ENCODE peak calls at places on chromosomes 11 and 22, in eight cellular contexts. M is transverse colon, Q is HepG2, H is K562, V is H1, T is stomach, X is SK-N-SH, B is ovary. J is an unnamed sample. For H3K36me3, the result is how much of the 10 kb centered on the place peaks cover.

GRCh38 chr22:35092146-35092805 is 26.3 kb downstream of the ISX start:
- DNase-seq in T (no peak), B (no peak), Q (no peak), V (no peak), H (no peak), M (no peak), X (no peak), J (peak)

GRCh38 chr22:38694049-38694448 is 6.7 kb downstream of the JOSD1 start:
- DNase-seq in M (peak), B (no peak), T (no peak), V (no peak), X (no peak), H (peak), Q (peak), J (no peak)

GRCh38 chr11:69419662-69420061 is 61.8 kb upstream of the LINC01488 start:
- DNase-seq in X (no peak), M (no peak), H (no peak), B (no peak), Q (no peak), T (no peak), V (no peak), J (peak)

GRCh38 chr11:62201376-62201775 is 7.1 kb upstream of the SCGB2A1 start:
- DNase-seq in B (no peak), X (no peak), H (no peak), V (no peak), M (no peak), Q (no peak), T (no peak), J (no peak)

GRCh38 chr22:24466831-24467249 is 28.3 kb upstream of the UPB1 start:
- DNase-seq in V (no peak), Q (no peak), H (peak), X (no peak), B (peak), M (no peak), T (no peak), J (no peak)

GRCh38 chr11:73047773-73048371 is 94.2 kb downstream of the FCHSD2 start:
- DNase-seq in B (no peak), V (no peak), H (no peak), X (no peak), T (no peak), Q (no peak), M (no peak), J (no peak)

GRCh38 chr11:63212742-63213141 is 30.7 kb downstream of the SLC22A25 start:
- DNase-seq in V (no peak), B (no peak), T (no peak), X (peak), M (no peak), H (peak), Q (peak), J (no peak)

GRCh38 chr11:95089620-95090542 is at the start of gene ENDOD1:
- DNase-seq in Q (peak), X (peak), B (peak), V (peak), H (peak), T (peak), M (peak), J (peak)

GRCh38 chr11:111960916-111961315 is 23.8 kb downstream of the DIXDC1 start:
- DNase-seq in T (peak), X (no peak), V (no peak), B (no peak), M (peak), H (no peak), Q (no peak), J (no peak)

GRCh38 chr22:40641269-40641668 is 4.8 kb upstream of the MRTFA start:
- DNase-seq in B (no peak), T (no peak), Q (no peak), V (no peak), M (no peak), X (no peak), H (peak), J (peak)

GRCh38 chr11:123822591-123822990 is 16.4 kb upstream of the OR6M1 start:
- DNase-seq in Q (no peak), V (no peak), M (no peak), T (no peak), H (no peak), X (no peak), B (no peak), J (no peak)

GRCh38 chr11:95443386-95443785 is 212.4 kb upstream of the SESN3 start:
- DNase-seq in Q (peak), T (no peak), H (peak), X (no peak), B (no peak), M (no peak), V (no peak), J (no peak)

GRCh38 chr11:67583319-67584204 is at the start of gene GSTP1:
- DNase-seq in H (peak), B (peak), M (peak), Q (no peak), T (peak), X (peak), V (peak), J (peak)

GRCh38 chr11:3021125-3021524 is 29.0 kb upstream of the NAP1L4 start:
- DNase-seq in Q (peak), V (no peak), X (peak), T (peak), B (no peak), M (peak), H (peak), J (no peak)

GRCh38 chr11:123413636-123414035 is 16.4 kb upstream of the GRAMD1B start:
- DNase-seq in X (no peak), B (peak), M (no peak), Q (peak), V (no peak), H (no peak), T (no peak), J (no peak)

GRCh38 chr11:120057595-120058581 is 80.0 kb downstream of the TRIM29 start:
- DNase-seq in X (no peak), V (peak), M (peak), B (no peak), T (no peak), H (no peak), Q (peak), J (no peak)

GRCh38 chr11:94793002-94793401 is 24.8 kb downstream of the AMOTL1 start:
- DNase-seq in X (no peak), H (no peak), V (no peak), Q (no peak), B (no peak), M (no peak), T (no peak), J (no peak)

GRCh38 chr11:16184588-16184987 is 171.8 kb downstream of the SOX6 start:
- DNase-seq in B (no peak), V (no peak), M (peak), H (peak), Q (peak), T (no peak), X (no peak), J (no peak)

GRCh38 chr11:126608626-126609010 is 253.1 kb downstream of the ST3GAL4 start:
- DNase-seq in H (no peak), X (no peak), B (no peak), V (no peak), M (no peak), Q (no peak), T (no peak), J (no peak)

GRCh38 chr11:70627219-70627618 is 228.9 kb downstream of the CTTN start:
- DNase-seq in M (peak), B (no peak), X (no peak), H (no peak), T (no peak), V (no peak), Q (peak), J (no peak)

GRCh38 chr22:41177040-41177625 is 28.0 kb upstream of the L3MBTL2 start:
- DNase-seq in H (no peak), Q (no peak), B (no peak), T (no peak), M (no peak), X (no peak), V (no peak), J (no peak)

GRCh38 chr11:82680252-82680651 is 53.4 kb downstream of the FAM181B start:
- DNase-seq in T (no peak), X (no peak), M (peak), B (no peak), Q (no peak), V (no peak), H (no peak), J (no peak)

GRCh38 chr22:39299829-39300178 is 19.6 kb downstream of the RPL3 start:
- DNase-seq in B (no peak), V (no peak), H (no peak), X (no peak), M (peak), Q (no peak), T (no peak), J (no peak)

GRCh38 chr11:1952806-1953482 is 5.8 kb downstream of the MRPL23 start:
- DNase-seq in M (no peak), Q (no peak), V (no peak), X (no peak), T (no peak), B (no peak), H (no peak), J (peak)

GRCh38 chr22:30562391-30562790 is 12.1 kb downstream of the GAL3ST1 start:
- DNase-seq in M (no peak), B (no peak), T (no peak), H (no peak), Q (no peak), V (no peak), X (no peak), J (no peak)

GRCh38 chr22:18114976-18115652 is 4.5 kb downstream of the TUBA8 start:
- DNase-seq in V (no peak), M (no peak), Q (no peak), T (no peak), B (no peak), H (no peak), X (no peak), J (no peak)

GRCh38 chr22:34812631-34813030 is 253.3 kb upstream of the ISX start:
- DNase-seq in X (no peak), B (no peak), H (no peak), V (no peak), T (no peak), M (no peak), Q (no peak), J (no peak)

GRCh38 chr22:40813912-40814315 is 5.2 kb downstream of the SLC25A17 start:
- DNase-seq in M (no peak), X (no peak), H (peak), Q (no peak), V (no peak), T (no peak), B (no peak), J (no peak)

DNA sequence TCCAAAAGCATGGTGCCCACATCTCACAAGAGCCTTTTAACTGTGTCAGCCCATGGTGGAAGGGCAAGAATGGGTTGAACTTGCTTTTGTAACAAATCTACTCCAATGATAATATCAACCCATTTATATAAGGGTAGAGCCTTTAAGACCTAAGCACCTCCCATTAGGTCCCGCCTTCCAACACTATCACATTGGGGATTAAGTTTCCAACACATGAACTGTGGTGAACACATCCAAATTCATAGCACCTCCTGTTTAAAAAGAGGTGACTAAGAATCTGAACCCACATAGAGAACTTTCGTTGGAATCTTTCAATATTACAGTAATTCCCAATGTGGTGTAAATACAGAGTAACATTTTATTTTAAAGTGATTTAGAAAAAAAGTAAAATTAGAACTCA is 9.2 kb upstream of the CNTF start:
- DNase-seq in M (no peak), B (no peak), Q (no peak), H (no peak), T (no peak), V (no peak), X (no peak), J (no peak)
- H3K36me3 ChIP-seq in M (under half), B (under half), Q (under half), H (half or more), T (half or more), V (half or more), X (half or more), J (under half)

GRCh38 chr11:45659031-45659817 is 6.2 kb downstream of the CHST1 start:
- DNase-seq in M (no peak), B (no peak), T (no peak), Q (no peak), H (no peak), X (no peak), V (no peak), J (peak)
- H3K27ac ChIP-seq in M (peak), B (peak), T (peak), Q (no peak), H (no peak), X (peak), V (no peak), J (no peak)

GRCh38 chr11:131888230-131888826 is 517.9 kb downstream of the NTM start:
- DNase-seq in X (no peak), T (no peak), H (no peak), Q (no peak), B (no peak), V (no peak), M (no peak), J (no peak)
- TF ChIP-seq EP300 in X (no peak), T (no peak), H (no peak), Q (no peak), B (no peak), V (no peak), M (no peak), J (no peak)

GRCh38 chr22:46340676-46341075 is 5.2 kb downstream of the TRMU start:
- DNase-seq in B (no peak), H (no peak), X (no peak), Q (no peak), M (no peak), V (no peak), T (no peak), J (no peak)
- H3K36me3 ChIP-seq in B (under half), H (half or more), X (half or more), Q (under half), M (under half), V (under half), T (half or more), J (half or more)

GRCh38 chr11:10642298-10642697 is 51.3 kb downstream of the IRAG1 start:
- DNase-seq in B (no peak), V (no peak), T (no peak), H (no peak), X (no peak), M (no peak), Q (no peak), J (peak)
- H3K27ac ChIP-seq in B (no peak), V (no peak), T (peak), H (peak), X (no peak), M (peak), Q (no peak), J (peak)

DNA sequence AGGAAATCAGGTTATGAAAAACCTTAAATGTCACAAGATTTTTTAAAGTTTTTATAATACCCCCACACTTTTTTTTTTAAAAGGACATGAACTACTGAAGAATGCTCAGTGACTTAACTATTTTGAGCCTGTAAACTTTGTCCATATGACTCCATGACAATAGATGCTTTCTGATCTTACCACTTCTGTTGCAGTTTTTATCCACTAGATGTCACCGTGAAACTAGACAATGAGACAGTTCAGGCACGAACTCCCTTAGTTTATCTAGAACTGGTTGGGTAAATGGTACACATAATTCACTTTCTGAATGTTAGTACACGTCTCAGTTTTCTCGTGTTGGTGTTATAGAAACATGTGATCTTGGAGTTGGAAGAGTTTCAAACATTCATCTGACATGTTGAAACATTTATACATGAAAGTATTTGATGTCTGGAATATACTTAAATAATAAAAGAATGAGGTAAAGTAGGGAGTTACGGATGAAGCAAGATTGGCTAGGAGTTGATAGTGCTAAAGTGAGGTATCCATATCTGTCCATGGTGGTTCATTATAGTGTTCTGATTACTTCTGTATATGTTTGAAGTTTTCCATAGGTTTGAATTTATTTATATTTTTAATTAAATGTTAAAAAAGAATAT is 8.1 kb downstream of the CCDC15 start:
- DNase-seq in B (no peak), H (peak), Q (peak), M (no peak), V (no peak), T (no peak), X (peak), J (no peak)
- TF ChIP-seq EP300 in B (no peak), H (no peak), Q (no peak), M (no peak), V (no peak), T (no peak), X (no peak), J (no peak)

GRCh38 chr22:45970709-45971388 is 6.1 kb downstream of the WNT7B start:
- DNase-seq in V (peak), T (no peak), Q (no peak), H (no peak), B (no peak), X (peak), M (no peak), J (no peak)

GRCh38 chr22:45972091-45972867 is 4.7 kb downstream of the WNT7B start:
- DNase-seq in X (peak), V (no peak), T (no peak), Q (no peak), M (no peak), B (no peak), H (no peak), J (no peak)

GRCh38 chr22:45972868-45973212 is 4.1 kb downstream of the WNT7B start:
- DNase-seq in X (peak), T (no peak), M (no peak), B (no peak), Q (no peak), H (no peak), V (no peak), J (no peak)

GRCh38 chr22:45969801-45970464 is 7.0 kb downstream of the WNT7B start:
- DNase-seq in T (no peak), V (no peak), B (no peak), X (peak), H (no peak), M (no peak), Q (no peak), J (no peak)

GRCh38 chr22:45971389-45972028 is 5.5 kb downstream of the WNT7B start:
- DNase-seq in B (no peak), Q (no peak), X (peak), T (no peak), V (no peak), H (no peak), M (no peak), J (no peak)
- H3K36me3 ChIP-seq in B (under half), Q (under half), X (under half), T (under half), V (under half), H (under half), M (under half), J (under half)

GRCh38 chr11:121415861-121416260 is 36.3 kb upstream of the SORL1 start:
- DNase-seq in H (no peak), V (no peak), Q (no peak), T (no peak), M (peak), B (peak), X (no peak), J (no peak)

GRCh38 chr11:121414141-121414918 is 37.8 kb upstream of the SORL1 start:
- DNase-seq in V (no peak), H (no peak), Q (no peak), B (no peak), T (no peak), M (no peak), X (no peak), J (no peak)

GRCh38 chr11:121416909-121417567 is 35.1 kb upstream of the SORL1 start:
- DNase-seq in T (peak), H (no peak), X (no peak), B (peak), Q (no peak), M (peak), V (no peak), J (peak)

GRCh38 chr11:121408830-121409229 is 43.3 kb upstream of the SORL1 start:
- DNase-seq in H (no peak), M (no peak), X (no peak), T (no peak), Q (no peak), B (no peak), V (no peak), J (no peak)

GRCh38 chr11:121412000-121412587 is 40.0 kb upstream of the SORL1 start:
- DNase-seq in V (no peak), Q (no peak), H (no peak), M (no peak), X (no peak), T (no peak), B (no peak), J (no peak)
- H3K27ac ChIP-seq in V (no peak), Q (no peak), H (no peak), M (no peak), X (no peak), T (no peak), B (no peak), J (no peak)

DNA sequence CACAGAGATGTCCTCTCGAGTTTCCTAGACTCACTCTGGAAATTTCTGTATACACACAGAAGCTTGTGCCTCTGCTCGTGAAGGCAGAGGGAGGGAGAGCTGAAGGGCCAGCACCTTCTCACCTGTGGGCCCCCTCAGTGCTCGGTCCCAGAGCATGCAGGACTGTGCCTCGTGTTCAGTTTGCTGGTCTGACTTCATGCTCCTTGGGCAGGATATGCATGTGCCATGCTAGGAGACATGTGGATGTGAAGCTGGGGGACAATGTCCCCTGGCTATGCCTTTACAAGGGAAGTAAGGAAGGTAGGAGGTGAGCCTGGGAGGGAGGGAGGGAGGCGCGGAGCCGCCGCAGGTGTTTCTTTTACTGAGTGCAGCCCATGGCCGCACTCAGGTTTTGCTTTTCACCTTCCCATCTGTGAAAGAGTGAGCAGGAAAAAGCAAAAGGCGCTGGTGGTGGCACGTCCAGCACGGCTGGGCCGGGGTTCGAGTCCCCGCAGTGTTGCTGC is 22.6 kb downstream of the NEAT1 start:
- DNase-seq in X (no peak), B (no peak), T (no peak), H (no peak), V (no peak), Q (no peak), M (no peak), J (no peak)
- TF ChIP-seq EP300 in X (no peak), B (no peak), T (no peak), H (no peak), V (no peak), Q (no peak), M (no peak), J (no peak)